ENCODE peak calls at places on chromosomes 16 and 17, in seven cellular contexts. V is SK-N-MC, H is psoas muscle, O is caudate nucleus, K is thoracic aorta, L is upper lobe of right lung, P is spleen. B is an unnamed sample.

GRCh38 chr16:19113577-19114358 is at the start of gene ITPRIPL2:
- DNase-seq in V (no peak), H (peak), O (peak), K (peak), L (peak), P (peak), B (no peak)

GRCh38 chr16:5502467-5502869 is 404.9 kb upstream of the EEF2KMT start:
- DNase-seq in V (no peak), H (no peak), O (no peak), K (no peak), L (no peak), P (no peak), B (no peak)

GRCh38 chr17:5024604-5025003 is 10.6 kb downstream of the SLC52A1 start:
- DNase-seq in V (no peak), H (no peak), O (no peak), K (no peak), L (no peak), P (no peak), B (no peak)

GRCh38 chr17:49913226-49914095 is 55.5 kb upstream of the DLX4 start:
- DNase-seq in V (no peak), H (no peak), O (no peak), K (no peak), L (no peak), P (no peak), B (no peak)

GRCh38 chr17:74778960-74779359 is 2.8 kb upstream of the NAT9 start:
- DNase-seq in V (no peak), H (no peak), O (no peak), K (no peak), L (no peak), P (no peak), B (no peak)

GRCh38 chr16:86519649-86520316 is 9.5 kb downstream of the FOXF1 start:
- DNase-seq in V (no peak), H (peak), O (no peak), K (no peak), L (peak), P (peak), B (no peak)

GRCh38 chr17:28968269-28968913 is 17.1 kb upstream of the PHF12 start:
- DNase-seq in V (no peak), H (peak), O (no peak), K (no peak), L (no peak), P (peak), B (no peak)

GRCh38 chr16:31081428-31082351 is 7.1 kb downstream of the PRSS53 start:
- DNase-seq in V (no peak), H (peak), O (no peak), K (no peak), L (no peak), P (peak), B (no peak)

GRCh38 chr16:85639529-85640253 is 26.6 kb downstream of the GSE1 start:
- DNase-seq in V (no peak), H (peak), O (no peak), K (no peak), L (no peak), P (no peak), B (no peak)

GRCh38 chr16:67399218-67399733 is 6.0 kb upstream of the TPPP3 start:
- DNase-seq in V (no peak), H (peak), O (no peak), K (no peak), L (peak), P (peak), B (no peak)

GRCh38 chr17:81253358-81254131 is 14.4 kb downstream of the NDUFAF8 start:
- DNase-seq in V (no peak), H (no peak), O (no peak), K (no peak), L (no peak), P (no peak), B (no peak)

GRCh38 chr17:21370430-21370829 is 5.7 kb upstream of the KCNJ12 start:
- DNase-seq in V (no peak), H (peak), O (no peak), K (no peak), L (no peak), P (no peak), B (no peak)

GRCh38 chr16:454397-454940 is 29.0 kb downstream of the RAB11FIP3 start:
- DNase-seq in V (no peak), H (no peak), O (no peak), K (no peak), L (no peak), P (no peak), B (no peak)

GRCh38 chr16:87255866-87256265 is 61.3 kb downstream of the C16orf95 start:
- DNase-seq in V (no peak), H (no peak), O (no peak), K (no peak), L (peak), P (peak), B (no peak)

GRCh38 chr16:73058616-73059409 is 10.9 kb upstream of the ZFHX3 start:
- DNase-seq in V (no peak), H (peak), O (no peak), K (no peak), L (peak), P (peak), B (no peak)

GRCh38 chr17:17702821-17703607 is 21.8 kb downstream of the RAI1 start:
- DNase-seq in V (no peak), H (no peak), O (no peak), K (no peak), L (no peak), P (no peak), B (no peak)

GRCh38 chr17:27861979-27862378 is 31.2 kb downstream of the LYRM9 start:
- DNase-seq in V (no peak), H (no peak), O (no peak), K (no peak), L (no peak), P (no peak), B (no peak)

GRCh38 chr17:40151414-40151955 is 11.1 kb downstream of the CASC3 start:
- DNase-seq in V (no peak), H (no peak), O (no peak), K (no peak), L (no peak), P (no peak), B (no peak)

GRCh38 chr16:57007050-57007449 is 17.7 kb downstream of the NLRC5 start:
- DNase-seq in V (no peak), H (no peak), O (no peak), K (no peak), L (no peak), P (no peak), B (no peak)

DNA sequence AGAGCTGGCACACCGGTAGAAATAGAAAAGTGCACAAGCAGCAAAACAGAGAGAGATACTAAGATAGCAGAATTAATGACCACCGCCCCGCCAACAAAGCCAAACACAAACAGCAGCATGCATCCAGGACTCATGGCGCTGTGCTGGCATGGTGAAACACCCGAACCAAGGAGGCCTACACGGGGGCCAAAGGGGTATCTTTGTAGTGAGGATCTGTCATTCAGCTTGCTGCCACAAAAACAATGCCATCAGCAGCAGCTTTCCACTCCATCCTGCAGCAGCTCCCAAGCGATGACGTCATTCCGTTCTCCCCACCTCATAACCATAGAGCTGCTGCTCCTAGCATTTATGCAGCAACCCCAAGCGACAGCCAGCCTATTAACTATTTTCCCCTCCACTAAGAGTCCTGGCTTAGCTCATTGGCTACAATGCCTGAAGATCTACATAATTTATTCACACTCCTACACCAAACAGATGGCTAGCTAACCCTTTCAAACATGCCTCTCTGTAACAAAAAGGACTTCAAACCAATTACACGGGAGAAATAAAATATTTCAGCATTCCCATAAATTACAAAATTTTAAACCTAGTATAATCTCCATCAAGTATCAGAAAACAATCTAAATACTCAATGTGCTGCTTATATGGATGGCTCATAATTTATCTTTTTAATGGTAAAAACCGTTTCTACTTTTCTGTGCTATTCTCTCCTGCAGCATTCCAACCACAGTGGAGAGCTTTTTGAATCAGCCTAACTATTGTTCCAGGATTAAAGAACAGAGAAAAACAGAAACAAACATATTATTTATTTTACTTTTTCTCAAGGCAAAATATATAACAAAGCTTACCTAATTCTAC is 73.9 kb downstream of the SPAG9 start:
- DNase-seq in V (peak), H (no peak), O (peak), K (no peak), L (no peak), P (no peak), B (no peak)
- H3K27ac ChIP-seq in V (peak), H (no peak), O (peak), K (no peak), L (no peak), P (peak), B (no peak)

GRCh38 chr16:10921536-10922327 is 20.5 kb downstream of the DEXI start:
- DNase-seq in V (no peak), H (no peak), O (no peak), K (peak), L (no peak), P (peak), B (no peak)
- H3K27ac ChIP-seq in V (no peak), H (peak), O (no peak), K (peak), L (peak), P (peak), B (no peak)

DNA sequence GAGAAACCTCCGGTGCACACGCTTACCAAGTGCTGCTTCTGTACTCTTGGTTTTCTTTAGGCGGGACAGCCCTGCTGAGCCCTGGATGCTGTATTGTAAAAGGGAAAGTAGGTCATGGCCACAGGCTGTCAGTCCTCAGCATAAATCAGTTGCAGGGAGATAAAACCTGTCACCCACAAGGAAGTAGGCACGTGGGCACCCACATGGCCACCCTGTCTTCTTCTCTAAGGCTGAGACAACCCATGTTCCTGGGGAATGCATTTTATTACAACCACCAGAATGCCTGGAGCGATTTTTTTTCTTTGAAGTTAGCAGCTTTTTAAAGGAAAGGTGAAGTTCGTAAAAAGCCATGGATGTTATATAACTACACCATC is 59.3 kb downstream of the ASIC2 start:
- DNase-seq in V (no peak), H (no peak), O (no peak), K (no peak), L (no peak), P (no peak), B (no peak)
- H3K27ac ChIP-seq in V (no peak), H (no peak), O (no peak), K (no peak), L (no peak), P (no peak), B (no peak)

DNA sequence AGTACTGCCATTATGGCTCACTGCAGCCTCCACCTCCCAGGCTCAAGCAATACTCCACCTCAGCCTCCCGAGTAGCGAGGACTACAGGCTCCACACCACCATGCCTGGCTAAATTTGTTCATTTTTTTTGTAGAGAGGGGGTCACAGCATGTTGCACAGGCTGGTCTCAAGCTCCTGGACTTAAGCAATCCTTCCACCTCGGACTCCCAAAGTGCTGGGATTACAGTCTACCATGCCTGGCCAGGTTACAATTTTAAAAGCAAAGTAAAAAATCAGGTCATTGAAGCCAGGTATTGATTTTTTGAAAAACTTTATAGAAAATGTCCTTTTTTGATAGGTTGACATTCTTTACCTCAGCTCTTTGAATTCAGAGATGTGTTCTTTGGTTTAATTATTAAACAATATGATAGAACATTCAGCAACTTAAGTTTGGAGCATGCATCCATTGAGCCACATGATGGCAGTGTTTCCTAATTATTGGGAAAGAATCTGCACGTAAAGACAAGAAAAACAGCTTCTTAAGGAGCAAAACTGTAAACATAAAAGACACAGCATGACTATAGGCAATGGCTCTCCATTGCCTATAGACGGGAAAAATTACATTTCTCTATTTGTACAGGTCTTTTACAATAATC is 1.7 kb upstream of the SLC16A11 start:
- DNase-seq in V (peak), H (no peak), O (no peak), K (no peak), L (no peak), P (no peak), B (no peak)
- H3K27ac ChIP-seq in V (no peak), H (no peak), O (peak), K (no peak), L (peak), P (peak), B (peak)

GRCh38 chr16:4058386-4058785 is 57.9 kb downstream of the ADCY9 start:
- DNase-seq in V (no peak), H (no peak), O (no peak), K (no peak), L (no peak), P (no peak), B (no peak)

GRCh38 chr16:4060823-4061222 is 55.4 kb downstream of the ADCY9 start:
- DNase-seq in V (no peak), H (no peak), O (no peak), K (no peak), L (no peak), P (no peak), B (no peak)

GRCh38 chr16:4062212-4062802 is 53.9 kb downstream of the ADCY9 start:
- DNase-seq in V (no peak), H (no peak), O (no peak), K (no peak), L (no peak), P (no peak), B (no peak)

GRCh38 chr16:4057439-4057877 is 58.8 kb downstream of the ADCY9 start:
- DNase-seq in V (no peak), H (no peak), O (no peak), K (no peak), L (no peak), P (no peak), B (no peak)

DNA sequence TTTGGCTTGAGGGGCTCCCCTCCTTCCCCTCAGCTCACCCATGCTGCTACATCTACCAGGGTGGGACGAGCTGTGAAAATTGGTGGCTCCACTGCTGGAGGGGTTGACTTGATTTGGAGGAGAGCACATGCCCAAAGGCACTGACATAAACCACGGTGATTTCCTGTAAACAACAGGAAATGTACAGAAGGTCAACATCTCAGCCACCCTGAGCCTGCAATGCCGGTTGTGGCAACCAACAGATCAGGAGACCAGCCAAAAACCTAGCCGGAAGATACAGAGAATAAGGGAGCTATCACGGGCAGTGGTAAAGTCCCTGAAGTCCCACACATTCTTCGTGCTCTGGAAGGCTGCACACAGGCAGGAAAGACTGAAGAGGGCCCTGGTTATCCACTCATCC is 56.3 kb downstream of the ADCY9 start:
- DNase-seq in V (no peak), H (no peak), O (no peak), K (no peak), L (no peak), P (no peak), B (no peak)
- H3K27ac ChIP-seq in V (no peak), H (peak), O (no peak), K (no peak), L (peak), P (no peak), B (no peak)

GRCh38 chr16:53695070-53695469 is 8.6 kb downstream of the RPGRIP1L start:
- DNase-seq in V (no peak), H (no peak), O (no peak), K (no peak), L (no peak), P (no peak), B (peak)
- H3K27ac ChIP-seq in V (no peak), H (no peak), O (no peak), K (no peak), L (no peak), P (no peak), B (no peak)

GRCh38 chr16:82085380-82085779 is 50.3 kb downstream of the HSD17B2 start:
- DNase-seq in V (no peak), H (no peak), O (no peak), K (no peak), L (no peak), P (no peak), B (no peak)
- H3K27ac ChIP-seq in V (no peak), H (no peak), O (no peak), K (no peak), L (no peak), P (no peak), B (no peak)

GRCh38 chr16:81251871-81252270 is 13.4 kb downstream of the BCO1 start:
- DNase-seq in V (no peak), H (no peak), O (no peak), K (no peak), L (no peak), P (no peak), B (no peak)
- H3K27ac ChIP-seq in V (no peak), H (no peak), O (no peak), K (no peak), L (no peak), P (no peak), B (no peak)

B was measured in epithelial cell of prostate.